ENCODE peak calls at places on chromosomes 1 and 21, in four cellular contexts. P, A, W and O are unnamed samples.

GRCh38 chr1:115978292-115978941 is 2.1 kb downstream of the SLC22A15 start:
- DNase-seq in P (no peak), A (no peak), W (no peak), O (no peak)

GRCh38 chr1:177256153-177256814 is 85.5 kb downstream of the BRINP2 start:
- DNase-seq in P (peak), A (peak), W (peak), O (no peak)

GRCh38 chr21:22476726-22477646 is 1478.8 kb downstream of the NCAM2 start:
- DNase-seq in P (no peak), A (no peak), W (no peak), O (no peak)

GRCh38 chr1:41780916-41781315 is 137.8 kb downstream of the HIVEP3 start:
- DNase-seq in P (no peak), A (no peak), W (no peak), O (no peak)

GRCh38 chr1:228488107-228488817 is 1.1 kb downstream of the RNF187 start:
- DNase-seq in P (no peak), A (no peak), W (no peak), O (no peak)

GRCh38 chr1:243246916-243247315 is 8.2 kb downstream of the CEP170 start:
- DNase-seq in P (no peak), A (no peak), W (no peak), O (no peak)

GRCh38 chr1:198359024-198359653 is 181.3 kb downstream of the ATP6V1G3 start:
- DNase-seq in P (no peak), A (no peak), W (peak), O (no peak)

GRCh38 chr21:17679002-17679600 is 66.4 kb upstream of the BTG3 start:
- DNase-seq in P (no peak), A (peak), W (peak), O (peak)

GRCh38 chr21:15138475-15138874 is 73.7 kb upstream of the NRIP1 start:
- DNase-seq in P (no peak), A (no peak), W (no peak), O (no peak)

GRCh38 chr1:243628476-243628907 is 221.6 kb downstream of the AKT3 start:
- DNase-seq in P (no peak), A (no peak), W (peak), O (no peak)

GRCh38 chr1:28601696-28602095 is 9.6 kb downstream of the RAB42 start:
- DNase-seq in P (no peak), A (no peak), W (no peak), O (no peak)

GRCh38 chr1:51234721-51235425 is 1.2 kb upstream of the RNF11 start:
- DNase-seq in P (no peak), A (peak), W (peak), O (peak)

GRCh38 chr1:37741130-37741529 is 23.8 kb downstream of the EPHA10 start:
- DNase-seq in P (no peak), A (no peak), W (no peak), O (no peak)
- TF ChIP-seq ESRRA in P (no peak), A (no peak), W (no peak), O (no peak)

GRCh38 chr1:194629011-194629410 is 1442.6 kb upstream of the B3GALT2 start:
- DNase-seq in P (no peak), A (no peak), W (no peak), O (no peak)

DNA sequence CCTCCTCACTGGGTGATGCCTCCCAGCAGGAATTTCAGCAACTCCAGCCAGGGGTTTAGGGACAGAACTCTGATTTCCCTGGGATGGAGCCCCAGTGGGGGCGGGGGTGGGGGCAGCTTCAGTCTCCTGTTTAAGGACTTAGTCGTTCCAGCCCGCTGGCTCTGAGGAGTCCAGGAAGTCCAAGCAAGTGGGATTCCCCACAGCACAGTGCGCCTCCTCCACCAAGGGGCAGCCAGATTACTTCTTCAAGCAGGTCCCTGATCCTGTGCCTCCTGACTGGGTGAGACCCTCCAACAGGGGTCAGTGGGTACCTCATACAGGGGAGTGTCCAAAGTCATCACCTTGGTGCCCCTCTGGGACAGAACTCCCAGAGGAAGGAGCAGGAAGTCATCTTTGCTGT is 1438.4 kb upstream of the B3GALT2 start:
- DNase-seq in P (no peak), A (no peak), W (no peak), O (no peak)
- TF ChIP-seq NR2C2 in P (no peak), A (no peak), W (no peak), O (no peak)

GRCh38 chr1:7558041-7558461 is 213.0 kb upstream of the VAMP3 start:
- DNase-seq in P (no peak), A (no peak), W (no peak), O (no peak)
- TF ChIP-seq ESRRA in P (no peak), A (no peak), W (no peak), O (no peak)

DNA sequence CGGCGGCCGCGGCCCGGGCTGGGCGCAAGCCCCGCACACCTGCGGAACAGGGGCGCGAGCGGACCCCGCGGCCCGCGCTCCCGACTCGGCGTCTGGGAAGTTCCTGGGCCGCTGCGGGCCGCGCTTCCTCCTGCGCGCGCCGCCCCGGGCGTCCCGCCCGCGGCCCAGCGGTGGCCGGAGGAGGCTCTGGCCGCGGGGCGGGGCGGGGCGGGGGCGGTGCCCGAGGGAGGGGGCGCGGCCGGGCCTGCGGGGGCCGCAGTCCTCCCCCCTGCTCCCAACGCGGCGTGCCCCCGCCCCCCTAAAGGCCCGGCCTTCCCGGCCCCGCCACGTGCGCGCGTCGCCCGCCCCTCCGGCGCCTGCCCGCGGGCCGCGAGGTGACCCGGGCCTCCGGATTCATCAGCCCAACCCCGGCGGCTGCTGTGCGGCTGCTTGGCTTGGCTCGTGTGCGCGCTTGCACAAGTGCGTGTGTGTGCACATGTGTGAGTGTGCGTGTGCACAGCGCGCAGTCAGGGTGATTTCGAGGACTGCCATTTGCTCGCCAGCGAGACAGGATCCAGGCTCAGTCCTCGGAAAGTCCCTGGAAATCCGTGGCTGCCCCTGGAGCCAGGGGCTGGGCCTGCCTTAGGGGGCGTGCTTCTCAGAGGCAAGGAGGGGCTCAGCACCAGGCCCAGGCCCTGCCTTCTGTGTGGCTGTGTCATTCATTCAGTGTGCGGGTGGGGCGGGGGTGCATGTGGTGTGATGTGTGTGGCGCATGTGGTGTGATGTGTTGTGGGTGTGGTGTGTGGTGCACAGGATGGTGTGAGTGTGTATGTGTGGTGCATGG is at the start of gene C2CD2:
- DNase-seq in P (peak), A (peak), W (peak), O (no peak)
- TF ChIP-seq NR2C2 in P (no peak), A (no peak), W (peak), O (no peak)

GRCh38 chr1:39670689-39671088 is 1.2 kb downstream of the NT5C1A start:
- DNase-seq in P (no peak), A (no peak), W (no peak), O (no peak)

GRCh38 chr1:39671433-39671792 is 494 bp downstream of the NT5C1A start:
- DNase-seq in P (peak), A (no peak), W (no peak), O (no peak)

GRCh38 chr1:39672551-39672947 is 642 bp upstream of the NT5C1A start:
- DNase-seq in P (peak), A (peak), W (no peak), O (no peak)

GRCh38 chr1:39673215-39673614 is 1.3 kb upstream of the NT5C1A start:
- DNase-seq in P (no peak), A (no peak), W (no peak), O (no peak)

DNA sequence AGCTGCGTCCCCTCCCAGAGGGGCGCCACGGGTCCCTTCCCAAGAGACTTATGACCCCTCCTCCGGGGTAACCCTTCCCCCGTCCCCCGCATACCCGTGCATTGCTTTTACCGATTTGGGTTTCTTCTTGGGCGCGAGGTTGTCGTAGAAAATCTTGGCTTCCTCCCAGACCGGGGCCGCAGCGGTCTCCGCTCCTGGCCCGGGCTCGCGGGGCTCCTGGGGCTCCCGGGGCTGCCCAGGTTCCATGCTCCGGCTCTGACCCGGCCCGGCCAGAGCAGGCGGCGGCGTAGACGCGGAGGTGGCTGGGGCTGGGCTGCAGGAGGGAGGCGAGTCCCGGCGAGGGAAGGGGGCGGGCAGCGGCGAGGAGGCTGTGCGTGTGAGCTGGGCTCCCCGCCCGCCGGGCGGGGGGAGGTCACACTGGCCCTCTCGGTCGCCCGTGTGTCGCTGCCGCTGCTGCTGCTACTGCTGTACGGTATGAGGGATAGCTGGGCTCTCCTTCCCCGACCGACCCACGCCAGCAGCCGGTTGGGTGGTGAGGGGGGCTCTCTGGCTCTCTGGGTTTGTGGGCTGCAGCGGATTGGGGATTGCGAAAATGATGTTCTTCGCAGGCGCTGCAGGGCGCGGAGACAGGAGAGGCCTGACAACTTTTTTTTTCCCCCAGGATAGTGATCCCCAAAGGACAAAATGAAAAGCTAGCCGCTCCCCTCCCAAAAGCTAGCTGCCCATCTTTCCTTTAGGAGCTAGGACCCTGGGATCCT is at the start of gene NT5C1A:
- DNase-seq in P (peak), A (peak), W (no peak), O (no peak)
- TF ChIP-seq ESRRA in P (no peak), A (no peak), W (no peak), O (no peak)

GRCh38 chr1:18147672-18148071 is 40.1 kb downstream of the IGSF21 start:
- DNase-seq in P (no peak), A (no peak), W (no peak), O (no peak)

GRCh38 chr1:18151436-18151835 is 43.8 kb downstream of the IGSF21 start:
- DNase-seq in P (no peak), A (no peak), W (no peak), O (no peak)

GRCh38 chr1:18146886-18147285 is 39.3 kb downstream of the IGSF21 start:
- DNase-seq in P (no peak), A (no peak), W (no peak), O (no peak)

GRCh38 chr1:18145851-18146618 is 38.4 kb downstream of the IGSF21 start:
- DNase-seq in P (no peak), A (no peak), W (no peak), O (no peak)

DNA sequence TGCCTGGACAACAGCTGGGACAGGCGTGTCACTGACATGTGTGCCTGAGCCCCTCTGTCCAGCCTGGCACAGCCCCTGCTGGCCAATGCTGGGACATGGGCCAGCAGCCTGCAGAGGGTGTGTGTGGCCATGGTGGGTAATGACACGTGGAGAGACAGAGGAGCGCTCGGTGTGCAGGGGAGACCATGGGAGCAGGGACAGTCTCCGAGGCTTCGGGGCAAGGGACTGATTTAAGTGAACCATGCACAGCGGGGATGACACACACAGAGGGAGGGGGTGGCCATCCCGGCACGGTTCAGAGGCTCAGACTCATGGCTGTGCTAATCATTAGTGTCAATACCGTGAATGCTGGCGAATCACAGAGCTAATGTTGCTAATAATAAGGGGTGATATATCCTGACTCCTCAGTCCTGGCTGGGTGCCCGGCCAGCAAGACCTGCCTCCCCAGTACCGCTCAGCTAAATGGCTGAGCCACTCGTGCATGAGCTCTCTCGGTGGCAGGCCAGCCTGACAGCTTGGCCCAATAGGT is 41.6 kb downstream of the IGSF21 start:
- DNase-seq in P (no peak), A (no peak), W (peak), O (no peak)
- TF ChIP-seq NR2C2 in P (no peak), A (no peak), W (no peak), O (no peak)